ENCODE peak calls at places on chromosome 4, in five cellular contexts. U is T-helper 2 cell, C is Peyer's patch, A is CD14-positive monocyte, T is hippocampal formation. P is an unnamed sample.
A peak's percentile ranks its signal among the peaks of the same experiment; 100 is the strongest.

GRCh38 chr4:160981083-160981482 is 1182.7 kb downstream of the FSTL5 start:
- DNase-seq in U (no peak), T (no peak), C (no peak), A (no peak), P (no peak)

GRCh38 chr4:8542776-8543525 is 37.2 kb upstream of the GPR78 start:
- DNase-seq in C (no peak), A (peak; percentile 22), T (no peak), U (no peak), P (no peak)

GRCh38 chr4:74094227-74094626 is 4.8 kb downstream of the CXCL2 start:
- DNase-seq in C (no peak), T (no peak), A (no peak), U (no peak), P (no peak)

GRCh38 chr4:75243570-75243969 is 270.6 kb downstream of the RCHY1 start:
- DNase-seq in U (no peak), C (no peak), T (no peak), A (no peak), P (no peak)

GRCh38 chr4:87044511-87045369 is 109.9 kb downstream of the AFF1 start:
- DNase-seq in A (no peak), T (no peak), C (no peak), U (no peak), P (no peak)

GRCh38 chr4:174218127-174218790 is 65.2 kb downstream of the FBXO8 start:
- DNase-seq in C (no peak), U (no peak), T (no peak), A (no peak), P (no peak)

GRCh38 chr4:52824603-52825310 is 37.4 kb upstream of the RASL11B start:
- DNase-seq in U (no peak), T (no peak), A (no peak), C (no peak), P (no peak)

GRCh38 chr4:145960012-145960411 is 21.4 kb upstream of the ZNF827 start:
- DNase-seq in A (no peak), C (no peak), T (no peak), U (no peak), P (no peak)

GRCh38 chr4:101730291-101731117 is 60.0 kb upstream of the BANK1 start:
- DNase-seq in T (peak; percentile 4), U (no peak), C (peak; percentile 55), A (no peak), P (peak; percentile 4)

GRCh38 chr4:179465131-179465797 is 2023.0 kb upstream of the AGA start:
- DNase-seq in U (no peak), T (no peak), C (no peak), A (no peak), P (no peak)

GRCh38 chr4:52873861-52874343 is 11.8 kb downstream of the RASL11B start:
- DNase-seq in U (no peak), T (no peak), C (no peak), A (no peak), P (no peak)

GRCh38 chr4:24664956-24665355 is 80.6 kb upstream of the DHX15 start:
- DNase-seq in U (no peak), A (no peak), T (peak; percentile 93), C (no peak), P (no peak)

GRCh38 chr4:179625391-179625790 is 2183.2 kb upstream of the AGA start:
- DNase-seq in C (no peak), U (no peak), T (no peak), A (no peak), P (no peak)

GRCh38 chr4:56666279-56666678 is 14.8 kb downstream of the HOPX start:
- DNase-seq in T (no peak), A (no peak), U (no peak), C (no peak), P (no peak)

GRCh38 chr4:73573794-73574528 is 46.3 kb downstream of the RASSF6 start:
- DNase-seq in U (no peak), T (peak; percentile 16), C (peak; percentile 53), A (no peak), P (no peak)

GRCh38 chr4:175054980-175055379 is 136.8 kb downstream of the ADAM29 start:
- DNase-seq in C (no peak), U (no peak), T (no peak), A (no peak), P (no peak)

GRCh38 chr4:127370495-127371069 is 262.2 kb upstream of the INTU start:
- DNase-seq in A (no peak), C (no peak), U (no peak), T (no peak), P (no peak)

GRCh38 chr4:8647626-8648025 is 55.1 kb downstream of the CPZ start:
- DNase-seq in C (no peak), A (no peak), U (no peak), T (no peak), P (no peak)

GRCh38 chr4:161642708-161643107 is 521.1 kb downstream of the FSTL5 start:
- DNase-seq in T (no peak), A (no peak), C (no peak), U (no peak), P (no peak)

GRCh38 chr4:133147365-133147821 is 1.7 kb upstream of the PCDH10 start:
- DNase-seq in T (no peak), A (no peak), C (no peak), U (no peak), P (no peak)

GRCh38 chr4:185874516-185875230 is 62.7 kb upstream of the SORBS2 start:
- DNase-seq in T (no peak), C (no peak), A (no peak), U (no peak), P (no peak)

GRCh38 chr4:56799291-56799823 is 22.1 kb downstream of the SPINK2 start:
- DNase-seq in T (no peak), A (no peak), U (no peak), C (no peak), P (no peak)

GRCh38 chr4:186037692-186038658 is 31.0 kb upstream of the TLR3 start:
- DNase-seq in U (no peak), C (no peak), T (peak; percentile 86), A (no peak), P (no peak)

GRCh38 chr4:105765690-105766407 is 57.3 kb downstream of the GSTCD start:
- DNase-seq in A (no peak), C (no peak), U (no peak), T (no peak), P (no peak)

GRCh38 chr4:8304827-8305695 is 35.5 kb downstream of the HTRA3 start:
- DNase-seq in T (no peak), C (peak; percentile 24), A (peak; percentile 10), U (peak; percentile 0), P (no peak)

GRCh38 chr4:184437988-184438774 is 36.2 kb downstream of the IRF2 start:
- DNase-seq in U (no peak), C (no peak), A (no peak), T (peak; percentile 10), P (no peak)

GRCh38 chr4:98261291-98262271 is at the start of gene RAP1GDS1:
- DNase-seq in U (peak; percentile 71), T (peak; percentile 64), A (peak; percentile 51), C (peak; percentile 74), P (peak; percentile 0)

GRCh38 chr4:48311896-48312295 is 29.4 kb upstream of the SLAIN2 start:
- DNase-seq in T (no peak), C (no peak), U (no peak), A (no peak), P (no peak)

GRCh38 chr4:5979981-5980380 is 38.2 kb downstream of the C4orf50 start:
- DNase-seq in C (no peak), U (no peak), T (no peak), A (no peak), P (no peak)

GRCh38 chr4:53281438-53281837 is 84.4 kb downstream of the SCFD2 start:
- DNase-seq in A (no peak), C (no peak), U (no peak), T (no peak), P (no peak)

GRCh38 chr4:82629238-82630000 is 67.6 kb upstream of the TMEM150C start:
- DNase-seq in A (no peak), U (no peak), C (no peak), T (peak; percentile 61), P (no peak)

GRCh38 chr4:169283114-169283509 is 12.4 kb upstream of the SH3RF1 start:
- DNase-seq in U (no peak), T (no peak), C (no peak), A (no peak), P (no peak)

GRCh38 chr4:176549161-176549865 is 229.5 kb downstream of the SPCS3 start:
- DNase-seq in C (no peak), U (no peak), T (no peak), A (no peak), P (no peak)

GRCh38 chr4:168337550-168337940 is 19.0 kb upstream of the DDX60 start:
- DNase-seq in C (no peak), U (no peak), T (no peak), A (no peak), P (no peak)

GRCh38 chr4:48944659-48945290 is 38.2 kb upstream of the OCIAD2 start:
- DNase-seq in A (no peak), T (no peak), U (no peak), C (no peak), P (no peak)